ENCODE peak calls at places on chromosomes 1 and 21, in eight cellular contexts. P, R, E, T, V, U, N and S are unnamed samples.

GRCh38 chr1:43251024-43251423 is 18.8 kb upstream of the TMEM125 start:
- DNase-seq in V (no peak), N (no peak), P (no peak), U (no peak), T (no peak), R (no peak), E (peak), S (no peak)

GRCh38 chr1:69146303-69146702 is 421.4 kb upstream of the LRRC7 start:
- DNase-seq in V (no peak), P (no peak), R (no peak), U (no peak), N (no peak), T (no peak), E (no peak), S (no peak)

GRCh38 chr21:15514073-15514946 is 215.5 kb upstream of the USP25 start:
- DNase-seq in R (peak), P (peak), U (no peak), T (no peak), N (no peak), E (no peak), V (no peak), S (no peak)

GRCh38 chr1:154998201-154998780 is 4.3 kb upstream of the ZBTB7B start:
- DNase-seq in V (peak), P (no peak), T (no peak), U (no peak), R (no peak), E (peak), N (no peak), S (no peak)

GRCh38 chr1:22317231-22317919 is 134.3 kb upstream of the ZBTB40 start:
- DNase-seq in U (no peak), T (peak), E (no peak), V (no peak), N (no peak), R (no peak), P (no peak), S (no peak)

GRCh38 chr1:23664837-23665795 is 26.5 kb upstream of the RPL11 start:
- DNase-seq in T (peak), N (peak), R (no peak), P (no peak), U (peak), V (no peak), E (no peak), S (no peak)

GRCh38 chr1:235127774-235128452 is 724 bp downstream of the TOMM20 start:
- DNase-seq in V (no peak), T (no peak), N (peak), U (no peak), P (no peak), R (no peak), E (no peak), S (no peak)

GRCh38 chr21:40846566-40847411 is at the start of gene DSCAM:
- DNase-seq in R (no peak), E (no peak), P (no peak), N (peak), U (no peak), V (no peak), T (no peak), S (no peak)

GRCh38 chr1:178954291-178954690 is 71.4 kb upstream of the FAM20B start:
- DNase-seq in U (no peak), P (no peak), R (no peak), V (no peak), E (no peak), N (no peak), T (no peak), S (no peak)

GRCh38 chr1:38005195-38006007 is at the start of gene FHL3:
- DNase-seq in U (peak), E (peak), V (peak), T (peak), P (no peak), N (no peak), R (no peak), S (no peak)

GRCh38 chr1:202247837-202248795 is 54.5 kb downstream of the LGR6 start:
- DNase-seq in N (no peak), U (no peak), T (no peak), V (no peak), E (no peak), R (no peak), P (no peak), S (no peak)

GRCh38 chr1:2466270-2466665 is 9.8 kb upstream of the PLCH2 start:
- DNase-seq in T (no peak), V (no peak), U (no peak), P (no peak), E (no peak), N (no peak), R (no peak), S (no peak)

DNA sequence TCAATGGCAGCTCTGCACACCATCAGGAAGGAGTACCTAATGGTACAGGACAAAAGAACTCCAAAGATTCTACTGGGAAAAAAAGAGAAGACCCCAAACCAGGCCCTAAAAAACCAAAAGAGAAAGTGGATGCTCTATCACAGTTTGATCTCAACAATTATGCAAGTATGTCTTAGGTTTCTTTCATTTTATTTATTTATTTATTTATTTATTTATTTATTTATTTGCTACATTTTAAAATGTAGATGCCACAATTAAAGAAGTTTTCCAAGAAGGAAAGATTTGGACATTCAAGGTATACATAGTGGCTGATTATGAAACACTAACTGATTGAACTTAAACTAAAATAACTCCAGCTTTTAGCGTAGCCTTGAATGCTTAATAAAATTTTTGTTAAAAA is 60.2 kb downstream of the PRRC2C start:
- DNase-seq in T (no peak), N (no peak), R (no peak), V (no peak), U (no peak), P (no peak), E (no peak), S (no peak)
- H3K27ac ChIP-seq in T (no peak), N (no peak), R (no peak), V (no peak), U (no peak), P (no peak), E (no peak), S (no peak)

GRCh38 chr1:47894718-47895393 is 102.3 kb downstream of the TRABD2B start:
- DNase-seq in R (no peak), T (peak), U (no peak), V (peak), N (peak), P (no peak), E (no peak), S (no peak)
- H3K27ac ChIP-seq in R (no peak), T (no peak), U (no peak), V (peak), N (peak), P (no peak), E (no peak), S (no peak)

DNA sequence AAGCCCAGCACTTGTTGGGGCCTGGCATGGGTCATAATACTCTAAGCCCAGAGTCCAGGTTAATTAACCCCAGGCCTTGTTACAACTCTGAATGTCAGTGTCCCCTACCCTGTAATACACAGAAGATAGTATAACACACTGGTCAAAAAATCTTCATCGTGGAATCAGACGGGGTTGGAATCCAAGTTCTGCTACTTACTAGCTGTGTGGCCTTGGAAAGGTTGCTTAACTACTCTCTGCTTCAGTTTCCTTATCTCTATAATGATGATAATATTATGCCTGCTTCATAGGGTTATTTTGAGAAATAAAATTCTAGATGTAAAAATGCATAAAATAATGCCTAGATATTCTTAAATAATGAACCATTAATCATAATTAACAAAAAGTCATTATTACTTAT is 77.8 kb upstream of the CTTNBP2NL start:
- DNase-seq in V (no peak), R (no peak), P (no peak), T (no peak), E (no peak), N (no peak), U (no peak), S (no peak)
- H3K27ac ChIP-seq in V (peak), R (no peak), P (no peak), T (no peak), E (peak), N (peak), U (no peak), S (no peak)

DNA sequence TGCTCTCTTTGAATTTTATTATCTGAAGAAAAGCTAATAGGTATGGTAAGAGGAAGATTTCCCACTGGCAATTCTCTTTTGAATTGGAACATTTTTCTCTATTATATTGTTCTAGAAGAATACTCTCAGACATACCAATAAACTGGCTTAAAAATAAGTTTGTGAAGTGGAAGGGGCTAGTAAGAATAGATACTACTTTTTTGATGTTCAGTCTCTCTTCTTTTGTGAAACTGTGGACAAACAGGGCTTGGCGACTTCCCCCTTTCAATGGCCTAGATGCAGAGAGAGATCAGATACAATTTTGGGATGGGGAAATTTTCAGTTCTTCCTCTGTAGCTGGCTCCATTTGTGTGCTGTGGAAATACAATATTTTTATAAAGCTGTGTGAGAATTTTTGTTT is 2.5 kb downstream of the PBX1 start:
- DNase-seq in U (peak), V (no peak), P (no peak), N (peak), T (no peak), E (no peak), R (no peak), S (no peak)
- H3K27ac ChIP-seq in U (peak), V (peak), P (no peak), N (peak), T (peak), E (peak), R (no peak), S (peak)

DNA sequence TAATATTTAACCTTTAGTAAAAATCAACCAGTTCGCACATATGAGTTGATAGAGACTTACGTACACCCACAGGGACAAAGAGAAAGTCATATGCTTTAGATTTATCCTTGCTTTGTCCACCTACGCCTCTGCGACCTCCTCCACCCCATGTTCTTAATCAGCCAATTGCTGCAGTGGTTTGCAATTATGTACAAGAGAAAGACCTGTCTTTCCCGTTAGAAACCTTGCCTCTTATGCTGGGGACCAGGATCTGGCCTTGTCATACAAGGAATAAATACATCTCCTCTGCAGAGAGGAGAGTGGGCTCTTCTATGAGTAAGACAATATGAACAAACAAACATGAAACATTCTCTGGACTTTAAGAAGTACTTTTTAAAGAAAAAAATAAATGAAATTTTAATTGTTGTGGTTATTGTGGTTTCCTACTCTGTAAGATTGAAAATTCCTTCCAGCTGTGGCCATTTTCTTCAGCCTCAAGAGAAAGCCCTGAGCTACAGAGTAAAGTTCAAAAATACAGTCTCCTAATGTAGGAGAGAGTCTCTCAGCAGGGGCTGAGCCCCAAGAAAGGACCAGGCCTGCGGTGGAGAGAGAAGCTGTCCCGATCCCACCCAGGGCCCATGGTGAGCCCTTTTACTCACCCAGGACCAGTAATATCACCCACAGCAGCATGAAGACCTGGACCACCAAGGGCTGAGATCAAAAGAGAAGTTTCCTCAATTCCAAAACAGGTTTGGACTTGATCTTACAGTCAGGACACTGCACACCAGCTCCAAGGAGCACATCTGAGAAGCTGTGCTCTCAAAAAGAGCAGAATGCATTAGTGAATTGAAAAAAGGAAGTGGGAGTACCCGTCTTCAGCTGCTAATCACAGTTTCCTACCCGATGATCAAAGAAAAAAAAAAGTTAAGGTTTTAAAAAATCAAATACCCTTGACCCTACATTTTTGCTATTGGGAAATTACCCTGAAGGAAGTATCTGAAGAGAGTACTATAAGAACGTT is at the start of gene FCRL5:
- DNase-seq in V (no peak), R (no peak), P (no peak), T (no peak), N (no peak), U (no peak), E (no peak), S (no peak)
- H3K27ac ChIP-seq in V (no peak), R (no peak), P (no peak), T (no peak), N (no peak), U (no peak), E (no peak), S (no peak)

GRCh38 chr1:31779687-31780086 is 15.5 kb upstream of the ADGRB2 start:
- DNase-seq in R (no peak), V (no peak), U (no peak), N (no peak), P (no peak), E (no peak), T (no peak), S (no peak)
- H3K27ac ChIP-seq in R (no peak), V (no peak), U (no peak), N (no peak), P (no peak), E (no peak), T (no peak), S (no peak)

GRCh38 chr1:161084205-161084988 is 5.0 kb downstream of the NECTIN4 start:
- DNase-seq in N (no peak), U (peak), R (no peak), T (no peak), E (no peak), V (no peak), P (no peak), S (no peak)
- H3K27ac ChIP-seq in N (peak), U (peak), R (no peak), T (peak), E (peak), V (no peak), P (no peak), S (no peak)

DNA sequence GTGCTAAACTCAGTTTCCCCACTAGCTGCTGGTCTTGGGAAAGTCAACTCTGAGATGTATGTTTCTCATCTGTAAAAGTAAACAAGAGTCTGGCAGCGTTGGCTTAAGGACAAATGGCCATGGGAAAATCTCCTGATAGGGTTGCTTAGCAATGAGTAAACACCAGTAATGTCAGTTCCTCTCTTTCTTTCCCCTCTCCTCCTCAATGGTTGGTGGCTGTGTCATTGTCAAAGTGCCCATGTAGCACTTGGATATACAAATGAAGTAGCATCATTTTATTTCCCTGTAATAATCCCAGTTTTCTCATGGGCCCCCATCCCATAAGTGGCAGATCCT is 2.2 kb upstream of the FYB2 start:
- DNase-seq in U (peak), R (no peak), T (no peak), V (no peak), P (no peak), N (no peak), E (no peak), S (no peak)
- H3K27ac ChIP-seq in U (no peak), R (no peak), T (no peak), V (no peak), P (no peak), N (no peak), E (no peak), S (no peak)